ENCODE peak calls at places on chromosome 2, in six cellular contexts. One of them, this sample, is unnamed.

GRCh38 chr2:237434916-237435315 is 21.0 kb upstream of the COL6A3 start:
- DNase-seq in bronchial epithelial cell: no peak
- DNase-seq in anterior cingulate cortex: peak
- DNase-seq in fibroblast of the conjunctiva: no peak
- DNase-seq in RWPE1: no peak
- DNase-seq in NCI-H1092 treated with DMSO at 0.1 percent for 48 hours: no peak
- DNase-seq in this sample: peak

GRCh38 chr2:191866675-191867506 is 20.0 kb upstream of the CAVIN2 start:
- DNase-seq in bronchial epithelial cell: peak
- DNase-seq in RWPE1: peak
- DNase-seq in anterior cingulate cortex: no peak
- DNase-seq in fibroblast of the conjunctiva: peak
- DNase-seq in NCI-H1092 treated with DMSO at 0.1 percent for 48 hours: no peak
- DNase-seq in this sample: peak

GRCh38 chr2:96097951-96098823 is 18.2 kb downstream of the ADRA2B start:
- DNase-seq in bronchial epithelial cell: no peak
- DNase-seq in fibroblast of the conjunctiva: no peak
- DNase-seq in NCI-H1092 treated with DMSO at 0.1 percent for 48 hours: no peak
- DNase-seq in anterior cingulate cortex: no peak
- DNase-seq in RWPE1: no peak
- DNase-seq in this sample: no peak

GRCh38 chr2:11839916-11840315 is 93.5 kb downstream of the LPIN1 start:
- DNase-seq in anterior cingulate cortex: no peak
- DNase-seq in NCI-H1092 treated with DMSO at 0.1 percent for 48 hours: no peak
- DNase-seq in RWPE1: no peak
- DNase-seq in bronchial epithelial cell: no peak
- DNase-seq in fibroblast of the conjunctiva: no peak
- DNase-seq in this sample: no peak

GRCh38 chr2:100938031-100939026 is 63.8 kb upstream of the RPL31 start:
- DNase-seq in NCI-H1092 treated with DMSO at 0.1 percent for 48 hours: no peak
- DNase-seq in bronchial epithelial cell: no peak
- DNase-seq in fibroblast of the conjunctiva: no peak
- DNase-seq in RWPE1: no peak
- DNase-seq in anterior cingulate cortex: no peak
- DNase-seq in this sample: no peak

GRCh38 chr2:170162261-170162612 is 15.7 kb upstream of the MYO3B start:
- DNase-seq in NCI-H1092 treated with DMSO at 0.1 percent for 48 hours: no peak
- DNase-seq in fibroblast of the conjunctiva: no peak
- DNase-seq in bronchial epithelial cell: peak
- DNase-seq in anterior cingulate cortex: no peak
- DNase-seq in RWPE1: peak
- DNase-seq in this sample: no peak

GRCh38 chr2:23497063-23497462 is 112.1 kb downstream of the KLHL29 start:
- DNase-seq in fibroblast of the conjunctiva: no peak
- DNase-seq in NCI-H1092 treated with DMSO at 0.1 percent for 48 hours: no peak
- DNase-seq in bronchial epithelial cell: peak
- DNase-seq in anterior cingulate cortex: no peak
- DNase-seq in RWPE1: no peak
- DNase-seq in this sample: peak

GRCh38 chr2:186590538-186591441 is 934 bp downstream of the ITGAV start:
- DNase-seq in fibroblast of the conjunctiva: no peak
- DNase-seq in bronchial epithelial cell: peak
- DNase-seq in NCI-H1092 treated with DMSO at 0.1 percent for 48 hours: no peak
- DNase-seq in anterior cingulate cortex: peak
- DNase-seq in RWPE1: peak
- DNase-seq in this sample: no peak

GRCh38 chr2:10569460-10569859 is 120.3 kb downstream of the NOL10 start:
- DNase-seq in RWPE1: no peak
- DNase-seq in fibroblast of the conjunctiva: no peak
- DNase-seq in anterior cingulate cortex: no peak
- DNase-seq in NCI-H1092 treated with DMSO at 0.1 percent for 48 hours: no peak
- DNase-seq in bronchial epithelial cell: no peak
- DNase-seq in this sample: no peak

GRCh38 chr2:151217343-151217742 is 44.3 kb downstream of the RBM43 start:
- DNase-seq in fibroblast of the conjunctiva: no peak
- DNase-seq in anterior cingulate cortex: no peak
- DNase-seq in NCI-H1092 treated with DMSO at 0.1 percent for 48 hours: no peak
- DNase-seq in bronchial epithelial cell: no peak
- DNase-seq in RWPE1: no peak
- DNase-seq in this sample: no peak

GRCh38 chr2:10688921-10689807 is 611 bp downstream of the NOL10 start:
- DNase-seq in fibroblast of the conjunctiva: no peak
- DNase-seq in anterior cingulate cortex: no peak
- DNase-seq in NCI-H1092 treated with DMSO at 0.1 percent for 48 hours: no peak
- DNase-seq in RWPE1: no peak
- DNase-seq in bronchial epithelial cell: no peak
- DNase-seq in this sample: no peak

GRCh38 chr2:171260471-171261424 is 100.1 kb upstream of the TLK1 start:
- DNase-seq in fibroblast of the conjunctiva: no peak
- DNase-seq in RWPE1: no peak
- DNase-seq in anterior cingulate cortex: no peak
- DNase-seq in NCI-H1092 treated with DMSO at 0.1 percent for 48 hours: no peak
- DNase-seq in bronchial epithelial cell: no peak
- DNase-seq in this sample: peak

GRCh38 chr2:232689152-232689910 is 7.8 kb upstream of the GIGYF2 start:
- DNase-seq in anterior cingulate cortex: peak
- DNase-seq in NCI-H1092 treated with DMSO at 0.1 percent for 48 hours: peak
- DNase-seq in fibroblast of the conjunctiva: peak
- DNase-seq in bronchial epithelial cell: no peak
- DNase-seq in RWPE1: no peak
- DNase-seq in this sample: no peak

GRCh38 chr2:188659656-188660406 is 314.3 kb upstream of the COL3A1 start:
- DNase-seq in bronchial epithelial cell: peak
- DNase-seq in NCI-H1092 treated with DMSO at 0.1 percent for 48 hours: no peak
- DNase-seq in RWPE1: peak
- DNase-seq in fibroblast of the conjunctiva: no peak
- DNase-seq in anterior cingulate cortex: no peak
- DNase-seq in this sample: no peak

GRCh38 chr2:41722668-41723369 is 325.0 kb upstream of the PKDCC start:
- DNase-seq in NCI-H1092 treated with DMSO at 0.1 percent for 48 hours: peak
- DNase-seq in bronchial epithelial cell: peak
- DNase-seq in RWPE1: peak
- DNase-seq in fibroblast of the conjunctiva: peak
- DNase-seq in anterior cingulate cortex: no peak
- DNase-seq in this sample: no peak

GRCh38 chr2:164841719-164842623 is at the start of gene COBLL1:
- DNase-seq in bronchial epithelial cell: peak
- DNase-seq in anterior cingulate cortex: peak
- DNase-seq in NCI-H1092 treated with DMSO at 0.1 percent for 48 hours: peak
- DNase-seq in fibroblast of the conjunctiva: no peak
- DNase-seq in RWPE1: peak
- DNase-seq in this sample: no peak

GRCh38 chr2:83320053-83320452 is 1139.0 kb downstream of the SUCLG1 start:
- DNase-seq in RWPE1: no peak
- DNase-seq in fibroblast of the conjunctiva: no peak
- DNase-seq in anterior cingulate cortex: no peak
- DNase-seq in bronchial epithelial cell: no peak
- DNase-seq in NCI-H1092 treated with DMSO at 0.1 percent for 48 hours: no peak
- DNase-seq in this sample: no peak

This sample was measured in MV-4-11.